ENCODE peak calls at places on chromosomes 1 and 21, in four cellular contexts. V is HCT116, Z is K562, G is HepG2. Y is an unnamed sample.

GRCh38 chr21:42533306-42533962 is 19.8 kb downstream of the SLC37A1 start:
- DNase-seq in V (no peak), Z (no peak), G (no peak), Y (no peak)

GRCh38 chr21:16085436-16085835 is 355.7 kb downstream of the USP25 start:
- DNase-seq in V (no peak), Z (no peak), G (no peak), Y (no peak)

GRCh38 chr1:52402860-52403240 is 1.4 kb downstream of the ORC1 start:
- DNase-seq in V (no peak), Z (no peak), G (peak; percentile 41), Y (no peak)

GRCh38 chr1:185843971-185844370 is 109.8 kb downstream of the HMCN1 start:
- DNase-seq in V (no peak), Z (no peak), G (no peak), Y (no peak)

GRCh38 chr1:25733271-25733670 is 66.7 kb upstream of the SELENON start:
- DNase-seq in V (no peak), Z (no peak), G (no peak), Y (no peak)

GRCh38 chr1:109610609-109611307 is 8.7 kb downstream of the GNAT2 start:
- DNase-seq in V (no peak), Z (no peak), G (no peak), Y (no peak)

GRCh38 chr1:17852383-17852782 is 97.2 kb downstream of the ACTL8 start:
- DNase-seq in V (no peak), Z (no peak), G (no peak), Y (no peak)

GRCh38 chr1:64001038-64001437 is 202.4 kb upstream of the UBE2U start:
- DNase-seq in V (no peak), Z (no peak), G (no peak), Y (no peak)

GRCh38 chr1:16342331-16343062 is 9.8 kb downstream of the FBXO42 start:
- DNase-seq in V (no peak), Z (peak; percentile 68), G (no peak), Y (no peak)

GRCh38 chr1:56061824-56062223 is 517.5 kb downstream of the PLPP3 start:
- DNase-seq in V (no peak), Z (no peak), G (no peak), Y (no peak)

GRCh38 chr1:26046313-26047031 is 554 bp upstream of the SLC30A2 start:
- DNase-seq in V (no peak), Z (no peak), G (no peak), Y (no peak)

GRCh38 chr1:7063981-7064380 is 278.7 kb downstream of the CAMTA1 start:
- DNase-seq in V (no peak), Z (no peak), G (no peak), Y (no peak)

GRCh38 chr1:156772728-156773497 is 5.6 kb downstream of the PRCC start:
- DNase-seq in V (no peak), Z (peak; percentile 78), G (no peak), Y (no peak)

GRCh38 chr1:117894078-117894477 is 35.3 kb downstream of the GDAP2 start:
- DNase-seq in V (no peak), Z (no peak), G (no peak), Y (no peak)

GRCh38 chr1:80639777-80640533 is 1160.8 kb upstream of the ADGRL2 start:
- DNase-seq in V (no peak), Z (no peak), G (no peak), Y (no peak)

GRCh38 chr1:65266501-65266900 is 42.8 kb upstream of the DNAJC6 start:
- DNase-seq in V (no peak), Z (no peak), G (no peak), Y (no peak)

GRCh38 chr1:151289991-151290708 is 8.1 kb downstream of the ZNF687 start:
- DNase-seq in V (no peak), Z (no peak), G (no peak), Y (no peak)

GRCh38 chr1:168321945-168322344 is 41.3 kb downstream of the TBX19 start:
- DNase-seq in V (peak; percentile 27), Z (peak; percentile 57), G (peak; percentile 31), Y (no peak)

GRCh38 chr1:185933580-185933979 is 199.4 kb downstream of the HMCN1 start:
- DNase-seq in V (no peak), Z (no peak), G (no peak), Y (no peak)

GRCh38 chr1:43774359-43774758 is 67.0 kb downstream of the ST3GAL3 start:
- DNase-seq in V (no peak), Z (peak; percentile 32), G (no peak), Y (no peak)

GRCh38 chr1:215273838-215274516 is 191.4 kb downstream of the KCNK2 start:
- DNase-seq in V (peak; percentile 3), Z (no peak), G (no peak), Y (no peak)

GRCh38 chr1:25650219-25650576 is 33.6 kb downstream of the MAN1C1 start:
- DNase-seq in V (no peak), Z (no peak), G (no peak), Y (no peak)

GRCh38 chr1:183757061-183757460 is 47.9 kb upstream of the RGL1 start:
- DNase-seq in V (no peak), Z (no peak), G (no peak), Y (peak; percentile 33)

GRCh38 chr1:23980725-23981063 is 567 bp upstream of the SRSF10 start:
- DNase-seq in V (peak; percentile 75), Z (peak; percentile 70), G (no peak), Y (no peak)

GRCh38 chr1:66013371-66013770 is 220.7 kb downstream of the PDE4B start:
- DNase-seq in V (no peak), Z (no peak), G (no peak), Y (no peak)

GRCh38 chr1:112674440-112674985 is at the start of gene MOV10:
- DNase-seq in V (peak; percentile 59), Z (peak; percentile 91), G (peak; percentile 67), Y (peak; percentile 20)

GRCh38 chr21:32807717-32808380 is 36.3 kb upstream of the PAXBP1 start:
- DNase-seq in V (no peak), Z (no peak), G (no peak), Y (no peak)

GRCh38 chr1:226871636-226872327 is 1.4 kb downstream of the PSEN2 start:
- DNase-seq in V (no peak), Z (no peak), G (no peak), Y (no peak)

GRCh38 chr1:67250051-67250653 is 57.5 kb upstream of the IL12RB2 start:
- DNase-seq in V (peak; percentile 8), Z (no peak), G (no peak), Y (no peak)

GRCh38 chr1:15090373-15090772 is 63.2 kb upstream of the TMEM51 start:
- DNase-seq in V (peak; percentile 31), Z (no peak), G (peak; percentile 64), Y (no peak)

GRCh38 chr1:23963617-23964234 is 4.1 kb downstream of the PNRC2 start:
- DNase-seq in V (no peak), Z (no peak), G (no peak), Y (no peak)

GRCh38 chr21:38979271-38980196 is 173.8 kb downstream of the ETS2 start:
- DNase-seq in V (no peak), Z (no peak), G (no peak), Y (no peak)
- TF ChIP-seq TCF7L2 in V (no peak), Z (no peak), G (no peak), Y (no peak)

GRCh38 chr1:32454726-32455125 is 10.1 kb upstream of the ZBTB8B start:
- DNase-seq in V (no peak), Z (no peak), G (peak; percentile 35), Y (no peak)
- H3K27ac ChIP-seq in V (no peak overlapping the region), Z (no peak overlapping the region), G (no peak overlapping the region), Y (no peak overlapping the region)

GRCh38 chr1:36937371-36937770 is 96.9 kb downstream of the GRIK3 start:
- DNase-seq in V (no peak), Z (no peak), G (no peak), Y (no peak)
- H3K4me1 ChIP-seq in V (no peaks in the 10 kb centered on the region), Z (no peaks in the 10 kb centered on the region), G (no peaks in the 10 kb centered on the region), Y (no peaks in the 10 kb centered on the region)

DNA sequence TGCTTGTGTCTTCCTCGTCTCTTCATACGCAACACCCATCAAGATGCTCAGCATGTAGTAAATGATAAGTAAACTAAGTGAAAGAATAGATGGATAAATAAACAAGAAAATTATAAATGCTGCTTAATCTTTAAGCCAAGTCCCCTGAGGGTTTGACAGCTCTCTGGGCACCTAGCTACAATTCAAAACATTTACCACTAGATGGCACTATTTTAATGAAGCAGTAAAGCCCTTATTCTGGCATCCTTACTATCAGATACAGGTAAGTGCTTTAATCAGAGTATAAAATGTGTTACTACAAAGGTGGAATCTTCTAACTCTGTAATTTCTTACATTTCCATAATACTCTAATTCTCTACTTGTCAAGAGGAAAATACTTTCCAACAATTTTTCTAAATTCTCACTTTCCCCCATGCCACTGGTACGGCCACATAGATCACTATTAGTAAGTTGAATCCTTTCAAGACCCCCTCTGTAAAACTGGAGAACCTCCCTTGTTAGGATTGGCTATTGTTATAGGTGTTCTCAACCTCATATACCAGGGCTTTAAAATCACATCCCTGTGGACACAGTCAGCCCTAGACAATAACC is 137.8 kb downstream of the BARHL2 start:
- DNase-seq in V (peak; percentile 43), Z (peak; percentile 46), G (peak; percentile 18), Y (peak; percentile 24)
- TF ChIP-seq TCF7L2 in V (no peak), Z (no peak), G (no peak), Y (no peak)

GRCh38 chr1:102724741-102725140 is 383.6 kb downstream of the COL11A1 start:
- DNase-seq in V (no peak), Z (no peak), G (no peak), Y (no peak)
- H3K27ac ChIP-seq in V (no peak overlapping the region), Z (no peak overlapping the region), G (no peak overlapping the region), Y (no peak overlapping the region)

GRCh38 chr1:36166938-36167910 is 11.3 kb downstream of the MAP7D1 start:
- DNase-seq in V (no peak), Z (no peak), G (no peak), Y (no peak)

GRCh38 chr1:36165145-36165544 is 9.2 kb downstream of the MAP7D1 start:
- DNase-seq in V (no peak), Z (no peak), G (no peak), Y (no peak)

GRCh38 chr1:36166136-36166535 is 10.2 kb downstream of the MAP7D1 start:
- DNase-seq in V (no peak), Z (no peak), G (no peak), Y (no peak)

GRCh38 chr1:36170643-36171412 is 14.9 kb downstream of the MAP7D1 start:
- DNase-seq in V (no peak), Z (no peak), G (no peak), Y (no peak)

GRCh38 chr1:36168538-36168937 is 12.6 kb downstream of the MAP7D1 start:
- DNase-seq in V (no peak), Z (no peak), G (no peak), Y (no peak)
- H3K4me1 ChIP-seq in V (peaks cover 16% of the 10 kb centered on the region), Z (no peaks in the 10 kb centered on the region), G (no peaks in the 10 kb centered on the region), Y (no peaks in the 10 kb centered on the region)

GRCh38 chr1:5333326-5333725 is 658.9 kb downstream of the NPHP4 start:
- DNase-seq in V (no peak), Z (no peak), G (no peak), Y (no peak)
- TF ChIP-seq TCF7L2 in V (no peak), Z (no peak), G (no peak), Y (no peak)